ENCODE peak calls at places on chromosomes 3 and 15, in five cellular contexts. M is PC-9, Y is foreskin keratinocyte, R is IMR-90, P is fibroblast of lung. L is an unnamed sample.

GRCh38 chr3:39285333-39285732 is 5.5 kb upstream of the CX3CR1 start:
- DNase-seq in R (no peak), Y (no peak), P (no peak), M (no peak), L (no peak)

GRCh38 chr3:115834068-115834467 is 210.8 kb downstream of the GAP43 start:
- DNase-seq in P (peak; percentile 86), M (no peak), Y (peak; percentile 63), R (peak; percentile 91), L (peak; percentile 26)

GRCh38 chr3:33271324-33271723 is 5.9 kb upstream of the FBXL2 start:
- DNase-seq in Y (no peak), M (no peak), P (no peak), R (no peak), L (no peak)

GRCh38 chr3:10758304-10759037 is 57.6 kb upstream of the SLC6A11 start:
- DNase-seq in P (peak; percentile 66), R (peak; percentile 66), Y (peak; percentile 31), M (peak; percentile 40), L (peak; percentile 76)

GRCh38 chr15:70664494-70664893 is 98.9 kb downstream of the UACA start:
- DNase-seq in R (no peak), M (no peak), Y (no peak), P (no peak), L (no peak)

GRCh38 chr3:147007736-147008245 is 398.6 kb downstream of the ZIC4 start:
- DNase-seq in R (no peak), M (no peak), P (no peak), Y (no peak), L (no peak)

GRCh38 chr3:110925804-110926203 is 145.8 kb upstream of the NECTIN3 start:
- DNase-seq in Y (no peak), R (no peak), M (no peak), P (no peak), L (no peak)

GRCh38 chr3:100045696-100046095 is 68.6 kb downstream of the FILIP1L start:
- DNase-seq in P (peak; percentile 99), R (peak; percentile 99), M (no peak), Y (peak; percentile 94), L (no peak)

DNA sequence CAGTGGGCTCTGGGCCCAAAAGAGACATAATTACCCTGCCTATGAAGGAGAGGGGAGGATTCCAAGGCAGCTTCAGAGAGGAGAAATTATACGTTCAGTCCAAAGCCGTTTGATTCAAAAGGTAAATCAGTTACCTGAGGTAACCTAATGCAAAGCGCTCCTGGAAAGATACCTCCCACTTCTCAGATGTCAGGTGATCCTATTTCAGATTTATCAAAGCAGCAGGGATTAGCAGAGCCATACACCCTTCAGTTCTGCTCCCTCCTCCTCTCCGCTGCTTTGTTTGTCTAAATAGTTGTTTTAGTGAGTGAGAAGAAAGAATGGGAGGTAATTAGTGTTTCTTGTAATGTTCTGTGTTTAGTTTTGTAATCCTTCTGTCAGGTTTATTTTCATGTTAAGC is 81.0 kb downstream of the SOX14 start:
- DNase-seq in P (no peak), R (no peak), Y (no peak), M (no peak), L (no peak)
- TF ChIP-seq CTCF in P (no peak), R (no peak), Y (no peak), M (no peak), L (no peak)

GRCh38 chr3:130656627-130657026 is 90.0 kb downstream of the PIK3R4 start:
- DNase-seq in R (no peak), P (no peak), M (no peak), Y (no peak), L (no peak)

GRCh38 chr3:130662407-130663028 is 84.1 kb downstream of the PIK3R4 start:
- DNase-seq in P (peak; percentile 18), R (no peak), Y (no peak), M (no peak), L (no peak)

GRCh38 chr3:130658666-130659065 is 88.0 kb downstream of the PIK3R4 start:
- DNase-seq in M (no peak), Y (no peak), P (peak; percentile 58), R (peak; percentile 36), L (no peak)

GRCh38 chr3:130661116-130661515 is 85.5 kb downstream of the PIK3R4 start:
- DNase-seq in R (peak; percentile 46), M (no peak), Y (no peak), P (peak; percentile 53), L (no peak)
- H3K27ac ChIP-seq in R (no peak overlapping the region), M (no peak overlapping the region), Y (no peak overlapping the region), P (no peak overlapping the region), L (no peak overlapping the region)

GRCh38 chr3:13545952-13546454 is 2.9 kb upstream of the FBLN2 start:
- DNase-seq in Y (no peak), M (no peak), R (no peak), P (no peak), L (no peak)
- TF ChIP-seq CTCF in Y (no peak), M (no peak), R (no peak), P (no peak), L (no peak)

DNA sequence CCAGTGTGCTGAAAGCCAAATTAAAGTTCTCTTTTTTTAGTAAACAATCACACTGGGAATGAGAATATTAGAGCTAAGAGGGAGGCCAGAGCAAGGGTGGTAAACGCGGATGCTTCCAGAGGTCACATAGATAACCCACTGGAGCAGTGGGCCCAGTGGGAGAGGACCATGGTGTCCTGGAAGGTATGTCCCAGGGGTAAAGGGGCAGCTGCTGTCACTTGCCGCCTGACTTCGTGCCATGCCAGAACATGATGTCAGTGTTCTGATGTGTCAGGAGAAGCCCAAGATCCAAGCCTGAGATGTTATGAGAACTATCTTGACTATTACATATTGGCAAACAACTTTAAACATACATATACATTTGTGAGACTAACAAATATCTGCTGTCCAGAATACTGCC is 211.9 kb upstream of the IL12A start:
- DNase-seq in P (no peak), R (no peak), Y (no peak), M (no peak), L (no peak)
- H3K27ac ChIP-seq in P (no peak overlapping the region), R (peak overlapping the region; percentile 78), Y (no peak overlapping the region), M (no peak overlapping the region), L (no peak overlapping the region)

GRCh38 chr3:4979401-4980228 is at the start of gene BHLHE40:
- DNase-seq in R (no peak), Y (no peak), P (peak; percentile 59), M (no peak), L (no peak)
- TF ChIP-seq CTCF in R (no peak), Y (no peak), P (no peak), M (no peak), L (no peak)

GRCh38 chr3:126464997-126465396 is 10.7 kb downstream of the ZXDC start:
- DNase-seq in R (no peak), Y (no peak), M (no peak), P (no peak), L (no peak)

GRCh38 chr3:126463521-126463920 is 12.2 kb downstream of the ZXDC start:
- DNase-seq in Y (no peak), P (no peak), R (no peak), M (no peak), L (no peak)

GRCh38 chr3:126465928-126466564 is 9.6 kb downstream of the ZXDC start:
- DNase-seq in Y (no peak), P (no peak), M (no peak), R (no peak), L (no peak)

GRCh38 chr3:126464494-126464893 is 11.2 kb downstream of the ZXDC start:
- DNase-seq in M (no peak), Y (no peak), P (no peak), R (no peak), L (no peak)

GRCh38 chr3:126464093-126464492 is 11.6 kb downstream of the ZXDC start:
- DNase-seq in P (no peak), M (no peak), Y (no peak), R (no peak), L (no peak)
- H3K27ac ChIP-seq in P (no peak overlapping the region), M (no peak overlapping the region), Y (no peak overlapping the region), R (no peak overlapping the region), L (no peak overlapping the region)

L was measured in RWPE1.